ENCODE peak calls at places on chromosome 1, in nine cellular contexts. M is lower leg skin, D is left lung, E is NB4, K is H1, H is body of pancreas, U is colonic mucosa, N is hepatocyte, S is Peyer's patch. F is an unnamed sample.

GRCh38 chr1:160645386-160646063 is 1.3 kb downstream of the SLAMF1 start:
- DNase-seq in M (no peak), H (no peak), E (no peak), D (no peak), N (no peak), K (no peak), U (no peak), S (no peak), F (no peak)

GRCh38 chr1:211493865-211494653 is 2.1 kb upstream of the RD3 start:
- DNase-seq in E (no peak), S (no peak), N (no peak), H (no peak), K (no peak), U (no peak), M (no peak), D (no peak), F (no peak)

GRCh38 chr1:205703072-205703471 is 22.8 kb upstream of the SLC45A3 start:
- DNase-seq in N (no peak), M (no peak), K (no peak), D (no peak), S (no peak), E (no peak), U (no peak), H (no peak), F (no peak)

GRCh38 chr1:68104155-68104554 is 53.7 kb upstream of the DIRAS3 start:
- DNase-seq in U (no peak), K (no peak), N (no peak), D (no peak), M (no peak), S (no peak), H (no peak), E (no peak), F (no peak)

GRCh38 chr1:213486488-213486887 is 435.4 kb downstream of the RPS6KC1 start:
- DNase-seq in U (no peak), H (no peak), D (no peak), S (no peak), K (no peak), E (no peak), M (no peak), N (no peak), F (no peak)

GRCh38 chr1:183723571-183723970 is 70.5 kb upstream of the APOBEC4 start:
- DNase-seq in E (no peak), D (no peak), S (no peak), H (no peak), U (no peak), N (no peak), M (no peak), K (no peak), F (no peak)

GRCh38 chr1:94623560-94624148 is 82.1 kb upstream of the F3 start:
- DNase-seq in M (no peak), K (no peak), N (no peak), H (no peak), S (no peak), U (peak; percentile 13), E (no peak), D (no peak), F (no peak)

GRCh38 chr1:167428418-167428817 is 89.9 kb downstream of the CD247 start:
- DNase-seq in M (no peak), K (no peak), S (no peak), E (no peak), U (no peak), D (no peak), H (no peak), N (no peak), F (no peak)

GRCh38 chr1:66559517-66559916 is 25.6 kb downstream of the SGIP1 start:
- DNase-seq in H (no peak), D (no peak), U (no peak), K (no peak), M (no peak), N (no peak), E (no peak), S (no peak), F (no peak)

GRCh38 chr1:221840511-221841243 is 98.8 kb upstream of the DUSP10 start:
- DNase-seq in E (no peak), K (no peak), M (peak; percentile 92), H (no peak), U (no peak), N (no peak), D (no peak), S (no peak), F (no peak)

GRCh38 chr1:92480200-92480812 is 6.4 kb downstream of the GFI1 start:
- DNase-seq in M (no peak), N (peak; percentile 13), K (no peak), D (peak; percentile 80), U (peak; percentile 25), E (peak; percentile 57), H (no peak), S (no peak), F (no peak)

GRCh38 chr1:92482665-92483441 is 3.9 kb downstream of the GFI1 start:
- DNase-seq in E (peak; percentile 54), N (no peak), D (peak; percentile 85), M (no peak), H (peak; percentile 45), U (peak; percentile 27), S (peak; percentile 58), K (no peak), F (no peak)

GRCh38 chr1:92482404-92482664 is 4.4 kb downstream of the GFI1 start:
- DNase-seq in D (peak; percentile 80), E (no peak), M (no peak), K (no peak), H (no peak), S (no peak), N (peak; percentile 14), U (no peak), F (no peak)

GRCh38 chr1:92480813-92481597 is 5.7 kb downstream of the GFI1 start:
- DNase-seq in K (no peak), S (no peak), N (peak; percentile 17), E (peak; percentile 59), H (no peak), D (peak; percentile 83), U (no peak), M (no peak), F (peak; percentile 76)

GRCh38 chr1:92481598-92482403 is 4.9 kb downstream of the GFI1 start:
- DNase-seq in S (no peak), E (peak; percentile 66), N (peak; percentile 13), U (peak; percentile 21), M (no peak), D (peak; percentile 81), H (no peak), K (no peak), F (no peak)
- H3K4me3 ChIP-seq in S (peak overlapping the region; percentile 72), E (peak overlapping the region; percentile 99), N (no peak overlapping the region), U (peak overlapping the region; percentile 63), M (no peak overlapping the region), D (peak overlapping the region; percentile 60), H (no peak overlapping the region), K (peak overlapping the region; percentile 63), F (peak overlapping the region; percentile 31)

GRCh38 chr1:203273206-203273868 is 32.0 kb upstream of the BTG2 start:
- DNase-seq in H (peak; percentile 93), K (peak; percentile 46), E (peak; percentile 78), D (peak; percentile 98), U (peak; percentile 93), M (peak; percentile 97), S (peak; percentile 96), N (peak; percentile 94), F (peak; percentile 91)

GRCh38 chr1:203275656-203276272 is 29.6 kb upstream of the BTG2 start:
- DNase-seq in S (no peak), K (no peak), D (no peak), M (peak; percentile 84), E (no peak), H (no peak), N (no peak), U (no peak), F (no peak)

GRCh38 chr1:203272633-203273205 is 32.6 kb upstream of the BTG2 start:
- DNase-seq in K (no peak), U (no peak), S (no peak), H (no peak), N (peak; percentile 4), M (no peak), E (no peak), D (no peak), F (no peak)

GRCh38 chr1:203274603-203275381 is 30.5 kb upstream of the BTG2 start:
- DNase-seq in D (no peak), E (no peak), N (peak; percentile 30), K (no peak), U (peak; percentile 28), S (peak; percentile 68), H (no peak), M (peak; percentile 85), F (no peak)

GRCh38 chr1:203273869-203274602 is 31.3 kb upstream of the BTG2 start:
- DNase-seq in D (peak; percentile 92), H (no peak), S (peak; percentile 86), M (peak; percentile 91), U (peak; percentile 52), K (no peak), E (no peak), N (peak; percentile 19), F (no peak)
- H3K4me3 ChIP-seq in D (peak overlapping the region; percentile 44), H (no peak overlapping the region), S (peak overlapping the region; percentile 42), M (no peak overlapping the region), U (peak overlapping the region; percentile 24), K (peak overlapping the region; percentile 57), E (no peak overlapping the region), N (no peak overlapping the region), F (no peak overlapping the region)

DNA sequence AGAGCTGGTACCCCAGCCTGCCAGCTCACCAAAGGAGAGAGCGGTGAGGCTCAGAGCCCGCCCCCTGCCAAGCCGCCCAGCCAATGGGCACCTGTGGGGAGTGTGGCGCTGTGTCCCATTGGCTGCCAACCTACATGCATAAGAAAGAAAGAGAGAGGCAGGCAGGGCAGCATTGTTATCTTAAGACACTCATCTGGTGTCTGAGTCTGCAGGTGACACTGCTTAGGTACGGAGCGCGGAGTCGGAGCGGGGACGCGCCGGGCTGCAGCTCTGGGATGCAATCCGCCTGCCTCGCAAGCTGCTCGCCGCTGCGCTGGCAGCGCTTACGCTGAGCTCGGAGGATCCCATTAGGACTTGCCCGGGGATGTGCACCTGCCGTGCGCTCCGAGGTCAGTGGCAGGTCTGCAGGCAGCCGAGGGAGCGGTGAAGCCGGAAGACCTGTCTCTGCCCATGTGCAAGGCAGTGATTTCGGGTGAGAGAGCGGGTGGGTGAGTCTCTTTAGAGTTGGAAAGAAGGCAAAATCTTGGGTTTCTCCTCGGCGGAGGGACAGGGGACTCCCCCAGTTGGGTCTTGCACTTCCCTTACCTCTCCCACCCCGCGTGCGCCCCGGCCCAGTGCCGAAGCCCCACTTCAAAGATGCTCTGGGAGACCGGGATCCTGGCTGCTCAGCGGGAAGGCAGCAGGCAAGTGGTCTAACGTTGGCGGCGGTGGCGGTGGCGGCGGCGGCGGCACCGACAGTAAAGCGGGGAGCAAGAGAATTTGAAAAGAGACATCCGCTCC is at the start of gene BRINP2:
- DNase-seq in U (peak; percentile 24), N (peak; percentile 63), M (peak; percentile 85), S (no peak), H (peak; percentile 70), E (no peak), D (peak; percentile 78), K (peak; percentile 46), F (no peak)
- H3K4me3 ChIP-seq in U (peak within 1 kb of the TSS; percentile 13), N (peak within 1 kb of the TSS; percentile 36), M (no peak within 1 kb of the TSS), S (no peak within 1 kb of the TSS), H (no peak within 1 kb of the TSS), E (no peak within 1 kb of the TSS), D (peak within 1 kb of the TSS; percentile 15), K (peak within 1 kb of the TSS; percentile 60), F (peak within 1 kb of the TSS; percentile 24)

DNA sequence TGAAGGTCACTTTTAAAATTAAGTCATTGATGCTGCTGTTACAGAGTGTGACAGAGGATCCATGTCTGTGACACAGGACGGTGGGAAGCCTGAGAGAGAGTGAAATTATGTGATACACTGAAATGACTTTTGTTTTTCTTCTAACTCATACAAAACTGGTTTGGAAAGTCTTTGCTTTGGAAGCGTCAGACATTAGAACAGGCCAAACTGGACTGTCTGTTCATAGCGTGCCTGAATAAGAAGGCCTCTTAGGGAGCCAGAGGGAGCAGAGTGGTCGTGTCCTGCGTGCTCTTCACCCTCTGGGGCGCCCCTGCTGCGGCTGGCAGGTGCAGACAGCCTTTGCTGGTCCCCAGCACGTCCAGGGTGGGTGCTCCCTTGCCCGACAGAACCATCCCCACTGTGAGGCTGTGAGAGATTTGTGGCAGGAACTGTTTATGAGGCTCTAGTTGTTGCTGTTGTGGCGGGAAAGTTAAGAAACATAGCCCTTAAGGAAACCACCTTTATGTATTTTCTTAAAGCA is 19.7 kb upstream of the PGD start:
- DNase-seq in M (no peak), E (no peak), D (no peak), S (no peak), K (no peak), H (no peak), U (no peak), N (no peak), F (no peak)
- H3K4me3 ChIP-seq in M (no peak overlapping the region), E (no peak overlapping the region), D (no peak overlapping the region), S (no peak overlapping the region), K (no peak overlapping the region), H (no peak overlapping the region), U (no peak overlapping the region), N (no peak overlapping the region), F (no peak overlapping the region)

F was measured in aorta.